ENCODE peak calls at places on chromosomes 6 and 20, in five cellular contexts. F, O, W, H and B are unnamed samples. For H3K27me3, the result is how much of the 10 kb centered on the place peaks cover.

GRCh38 chr20:3166338-3166912 is 6.8 kb upstream of the FASTKD5 start:
- DNase-seq in F (no peak), O (no peak), W (no peak), H (no peak), B (no peak)

GRCh38 chr6:4928426-4928825 is 75.4 kb downstream of the RPP40 start:
- DNase-seq in F (no peak), O (no peak), W (no peak), H (peak), B (no peak)

GRCh38 chr20:36273414-36274247 is 32.5 kb upstream of the DLGAP4 start:
- DNase-seq in F (peak), O (no peak), W (peak), H (peak), B (no peak)

GRCh38 chr20:11677445-11678235 is 240.1 kb upstream of the BTBD3 start:
- DNase-seq in F (no peak), O (no peak), W (no peak), H (no peak), B (no peak)

GRCh38 chr6:33413601-33414120 is 2.8 kb downstream of the PHF1 start:
- DNase-seq in F (no peak), O (no peak), W (no peak), H (no peak), B (no peak)

GRCh38 chr6:170288091-170288631 is 2.7 kb downstream of the DLL1 start:
- DNase-seq in F (no peak), O (no peak), W (no peak), H (no peak), B (no peak)

GRCh38 chr20:38957477-38957876 is 4.7 kb upstream of the DHX35 start:
- DNase-seq in F (no peak), O (no peak), W (no peak), H (no peak), B (no peak)

GRCh38 chr20:44073011-44073674 is 113.8 kb downstream of the JPH2 start:
- DNase-seq in F (no peak), O (no peak), W (no peak), H (no peak), B (no peak)

DNA sequence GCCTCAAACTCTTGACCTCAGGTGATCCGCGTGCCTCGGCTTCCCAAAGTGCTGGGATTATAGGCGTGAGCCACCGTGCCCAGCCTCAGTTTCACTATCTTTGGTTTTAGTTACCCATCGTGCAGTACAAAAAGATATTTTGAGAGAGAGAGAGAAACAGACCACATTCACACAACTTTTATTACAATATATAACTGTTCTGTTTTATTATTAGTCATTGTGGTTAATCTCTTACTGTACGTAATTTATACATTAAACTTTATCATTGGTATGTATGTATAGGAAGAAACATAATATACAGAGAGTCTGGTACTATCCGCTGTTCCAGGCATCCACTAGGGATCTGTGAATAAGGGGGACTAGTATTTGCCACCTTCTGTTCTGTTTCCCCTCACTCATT is 29.4 kb upstream of the TAF8 start:
- DNase-seq in F (no peak), O (no peak), W (no peak), H (no peak), B (no peak)
- H3K27ac ChIP-seq in F (no peak), O (no peak), W (no peak), H (no peak), B (no peak)

GRCh38 chr6:168964138-168964892 is 289.3 kb downstream of the THBS2 start:
- DNase-seq in F (no peak), O (no peak), W (no peak), H (no peak), B (no peak)
- H2AFZ ChIP-seq in F (no peak), O (no peak), W (no peak), H (no peak), B (no peak)

GRCh38 chr6:41529970-41530369 is 16.2 kb upstream of the FOXP4 start:
- DNase-seq in F (no peak), O (no peak), W (no peak), H (no peak), B (no peak)
- H3K27me3 ChIP-seq in F (half or more), O (under half), W (under half), H (under half), B (under half)

DNA sequence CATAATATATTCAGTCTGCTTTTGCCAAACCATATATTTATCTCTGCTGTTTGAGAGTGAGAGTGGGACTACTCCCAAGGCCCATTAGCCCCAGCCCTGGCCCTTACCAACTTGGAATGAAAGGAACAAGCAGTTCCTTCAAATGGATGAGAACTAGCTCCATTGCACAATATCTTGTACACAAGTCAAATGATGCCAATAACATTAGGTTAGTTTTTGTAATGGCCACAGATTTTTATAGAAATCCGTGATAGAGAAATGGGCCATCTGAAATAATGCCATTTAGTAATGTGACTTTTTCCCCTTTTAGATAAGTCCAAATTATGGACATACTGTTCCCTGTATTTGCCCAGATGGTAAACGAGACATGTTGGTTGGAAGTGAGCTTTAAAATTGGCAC is 117.0 kb downstream of the MAP3K7 start:
- DNase-seq in F (no peak), O (no peak), W (no peak), H (peak), B (no peak)
- H3K27ac ChIP-seq in F (no peak), O (no peak), W (no peak), H (no peak), B (no peak)

GRCh38 chr6:131205891-131206290 is 70.6 kb downstream of the AKAP7 start:
- DNase-seq in F (no peak), O (no peak), W (no peak), H (no peak), B (no peak)
- H2AFZ ChIP-seq in F (no peak), O (no peak), W (no peak), H (no peak), B (no peak)

GRCh38 chr6:111092006-111092405 is 4.7 kb downstream of the SLC16A10 start:
- DNase-seq in F (no peak), O (no peak), W (no peak), H (no peak), B (no peak)
- H3K27me3 ChIP-seq in F (under half), O (half or more), W (under half), H (under half), B (under half)

GRCh38 chr20:63118786-63119450 is 97.0 kb downstream of the YTHDF1 start:
- DNase-seq in F (no peak), O (no peak), W (no peak), H (no peak), B (no peak)

GRCh38 chr20:63117661-63118302 is 98.1 kb downstream of the YTHDF1 start:
- DNase-seq in F (no peak), O (no peak), W (no peak), H (no peak), B (no peak)

GRCh38 chr20:63119451-63120285 is 96.3 kb downstream of the YTHDF1 start:
- DNase-seq in F (no peak), O (no peak), W (no peak), H (no peak), B (no peak)

GRCh38 chr20:63117151-63117550 is 98.8 kb downstream of the YTHDF1 start:
- DNase-seq in F (no peak), O (no peak), W (no peak), H (no peak), B (no peak)

DNA sequence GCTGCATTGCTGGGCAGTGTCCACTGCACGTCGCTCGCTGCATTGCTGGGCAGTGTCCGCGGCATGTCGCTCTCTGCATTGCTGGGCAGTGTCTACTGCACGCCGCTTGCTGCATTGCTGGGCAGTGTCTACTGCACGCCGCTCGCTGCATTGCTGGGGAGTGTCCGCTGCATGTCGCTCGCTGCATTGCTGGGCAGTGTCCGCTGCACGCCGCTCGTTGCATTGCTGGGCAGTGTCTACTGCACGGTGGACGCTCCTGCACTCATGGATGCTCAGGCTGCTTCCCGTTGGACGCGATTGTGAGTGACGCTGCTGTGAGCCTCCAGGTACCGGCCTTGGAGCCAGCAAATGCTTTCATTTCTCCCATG is 97.6 kb downstream of the YTHDF1 start:
- DNase-seq in F (no peak), O (no peak), W (no peak), H (no peak), B (no peak)
- H3K27ac ChIP-seq in F (no peak), O (no peak), W (no peak), H (no peak), B (no peak)

DNA sequence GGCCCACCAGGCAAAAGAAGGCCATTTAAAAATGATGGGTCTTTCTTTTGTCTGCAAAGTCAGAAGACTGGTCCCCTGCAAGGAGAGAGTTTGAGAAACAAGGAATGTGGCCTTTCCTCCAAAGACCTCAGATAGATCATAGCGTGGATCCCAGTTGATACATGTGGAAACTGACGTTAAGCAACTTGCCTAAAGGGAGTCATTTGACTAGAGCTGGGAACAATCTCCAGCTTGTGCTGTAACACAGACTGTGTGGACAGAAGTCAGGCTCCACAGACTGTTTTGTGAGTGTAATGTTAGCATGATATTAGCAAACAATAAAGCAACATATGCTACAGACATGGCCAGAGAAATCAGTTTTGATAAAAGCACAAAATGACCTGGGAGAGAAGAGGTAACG is 140.4 kb upstream of the CITED2 start:
- DNase-seq in F (no peak), O (no peak), W (no peak), H (peak), B (no peak)
- H2AFZ ChIP-seq in F (peak), O (peak), W (peak), H (no peak), B (no peak)